ENCODE peak calls at places on chromosomes 12 and 14, in seven cellular contexts. W is GM13977, J is HFFc6, M is nephron progenitor cell, H is left ventricle myocardium inferior, Z is adrenal gland, Q is endodermal cell. D is an unnamed sample.

GRCh38 chr14:50719911-50720759 is 52.0 kb upstream of the SAV1 start:
- DNase-seq in H (no peak), J (no peak), Z (no peak), W (no peak), Q (no peak), M (no peak), D (no peak)

GRCh38 chr14:23348297-23348655 is 4.4 kb downstream of the SLC22A17 start:
- DNase-seq in W (no peak), Z (no peak), Q (no peak), J (no peak), M (no peak), H (no peak), D (no peak)

GRCh38 chr14:93090826-93091583 is 24.7 kb downstream of the ITPK1 start:
- DNase-seq in W (peak; percentile 24), J (no peak), Q (no peak), M (no peak), H (peak; percentile 53), Z (no peak), D (no peak)

GRCh38 chr12:14567311-14568195 is at the start of gene PLBD1:
- DNase-seq in M (peak; percentile 61), Z (peak; percentile 50), J (no peak), Q (peak; percentile 92), W (peak; percentile 59), H (peak; percentile 81), D (no peak)

GRCh38 chr14:47155395-47155794 is 503.8 kb upstream of the RPL10L start:
- DNase-seq in M (no peak), W (no peak), J (no peak), H (no peak), Z (no peak), Q (no peak), D (no peak)

GRCh38 chr14:23381871-23382270 is 5.0 kb downstream of the CMTM5 start:
- DNase-seq in J (no peak), Q (no peak), W (no peak), M (no peak), Z (no peak), H (no peak), D (no peak)

GRCh38 chr14:99930420-99931274 is 134.6 kb upstream of the EVL start:
- DNase-seq in H (no peak), M (no peak), W (peak; percentile 78), Q (no peak), J (no peak), Z (no peak), D (no peak)

GRCh38 chr14:85088231-85088630 is 441.7 kb upstream of the FLRT2 start:
- DNase-seq in J (no peak), Q (no peak), H (no peak), Z (no peak), W (no peak), M (no peak), D (no peak)

GRCh38 chr12:15602051-15602672 is 187.0 kb downstream of the EPS8 start:
- DNase-seq in Q (no peak), J (peak; percentile 7), H (no peak), W (no peak), M (no peak), Z (no peak), D (no peak)

GRCh38 chr14:22303589-22304195 is 285.3 kb downstream of the DAD1 start:
- DNase-seq in W (peak; percentile 40), M (no peak), Q (no peak), J (no peak), H (no peak), Z (no peak), D (no peak)

GRCh38 chr12:26227376-26227775 is 32.0 kb downstream of the SSPN start:
- DNase-seq in W (no peak), Z (no peak), Q (no peak), H (no peak), M (no peak), J (no peak), D (no peak)

GRCh38 chr12:121803861-121804416 is at the start of gene SETD1B:
- DNase-seq in M (peak; percentile 54), Z (peak; percentile 74), Q (peak; percentile 88), W (peak; percentile 68), J (peak; percentile 54), H (peak; percentile 68), D (no peak)

GRCh38 chr12:15597125-15597830 is 191.9 kb downstream of the EPS8 start:
- DNase-seq in H (no peak), W (no peak), J (no peak), M (no peak), Z (no peak), Q (no peak), D (no peak)

GRCh38 chr14:75720828-75721227 is 59.8 kb downstream of the TTLL5 start:
- DNase-seq in W (no peak), J (peak; percentile 38), Q (no peak), H (peak; percentile 55), M (no peak), Z (peak; percentile 86), D (no peak)

GRCh38 chr14:31127690-31128089 is 79.9 kb downstream of the HECTD1 start:
- DNase-seq in Q (no peak), M (no peak), Z (no peak), W (peak; percentile 19), H (no peak), J (no peak), D (no peak)

GRCh38 chr14:70034257-70034656 is 154.5 kb downstream of the SLC8A3 start:
- DNase-seq in H (no peak), W (no peak), Q (no peak), J (no peak), M (no peak), Z (no peak), D (no peak)

GRCh38 chr14:76352639-76353281 is 23.2 kb upstream of the ESRRB start:
- DNase-seq in Z (peak; percentile 46), H (peak; percentile 59), W (peak; percentile 84), M (peak; percentile 95), J (no peak), Q (peak; percentile 95), D (no peak)

GRCh38 chr12:100741084-100741711 is 53.4 kb upstream of the ANO4 start:
- DNase-seq in J (peak; percentile 20), W (no peak), H (no peak), M (no peak), Z (no peak), Q (no peak), D (no peak)

GRCh38 chr12:3242199-3242863 is 165.2 kb downstream of the TSPAN9 start:
- DNase-seq in J (no peak), Z (no peak), H (peak; percentile 78), M (no peak), Q (no peak), W (no peak), D (no peak)

GRCh38 chr12:89082354-89082753 is 269.9 kb downstream of the DUSP6 start:
- DNase-seq in W (no peak), Z (no peak), M (no peak), Q (no peak), J (no peak), H (no peak), D (no peak)

GRCh38 chr14:69519253-69519661 is 34.7 kb downstream of the PLEKHD1 start:
- DNase-seq in W (no peak), H (no peak), Q (no peak), M (no peak), Z (no peak), J (peak; percentile 41), D (no peak)

GRCh38 chr14:100988956-100989355 is 85.4 kb upstream of the RTL1 start:
- DNase-seq in Z (no peak), J (no peak), W (no peak), Q (no peak), H (no peak), M (no peak), D (no peak)

GRCh38 chr12:30811966-30812365 is 57.2 kb upstream of the CAPRIN2 start:
- DNase-seq in J (no peak), Z (no peak), M (no peak), W (no peak), Q (peak; percentile 47), H (no peak), D (no peak)

GRCh38 chr14:23563473-23564180 is 4.0 kb downstream of the AP1G2 start:
- DNase-seq in Q (no peak), H (no peak), M (no peak), W (no peak), J (no peak), Z (no peak), D (no peak)

GRCh38 chr12:68487721-68488309 is 122.9 kb upstream of the RAP1B start:
- DNase-seq in H (no peak), Q (peak; percentile 61), Z (no peak), J (no peak), W (no peak), M (no peak), D (no peak)

GRCh38 chr12:52591521-52591920 is 9.7 kb downstream of the KRT72 start:
- DNase-seq in M (no peak), H (no peak), Q (no peak), W (no peak), J (no peak), Z (no peak), D (no peak)

GRCh38 chr14:54653764-54654469 is 87.0 kb downstream of the SAMD4A start:
- DNase-seq in Z (peak; percentile 40), M (peak; percentile 22), Q (no peak), J (peak; percentile 73), H (peak; percentile 55), W (no peak), D (no peak)
- TF ChIP-seq CTCF in Z (no peak), M (no peak), Q (no peak), J (no peak), H (peak; percentile 14), W (no peak), D (no peak)

GRCh38 chr12:110245278-110245868 is 35.7 kb upstream of the ATP2A2 start:
- DNase-seq in W (peak; percentile 56), Z (no peak), Q (peak; percentile 88), M (no peak), H (peak; percentile 54), J (no peak), D (no peak)
- TF ChIP-seq CTCF in W (peak; percentile 79), Z (no peak), Q (peak; percentile 74), M (no peak), H (peak; percentile 26), J (peak; percentile 72), D (peak; percentile 20)

GRCh38 chr14:103142031-103142430 is 18.8 kb downstream of the TNFAIP2 start:
- DNase-seq in H (no peak), W (no peak), M (no peak), J (no peak), Q (no peak), Z (no peak), D (no peak)

GRCh38 chr14:103142903-103143302 is 19.6 kb downstream of the TNFAIP2 start:
- DNase-seq in M (no peak), J (no peak), Z (no peak), W (no peak), Q (no peak), H (no peak), D (no peak)

GRCh38 chr14:103139371-103140016 is 16.2 kb downstream of the TNFAIP2 start:
- DNase-seq in Q (peak; percentile 71), Z (no peak), W (no peak), M (no peak), J (no peak), H (no peak), D (no peak)

GRCh38 chr14:103140316-103141109 is 17.3 kb downstream of the TNFAIP2 start:
- DNase-seq in W (peak; percentile 92), M (no peak), Q (peak; percentile 60), J (no peak), Z (no peak), H (no peak), D (no peak)

GRCh38 chr14:103141117-103141796 is 18.0 kb downstream of the TNFAIP2 start:
- DNase-seq in M (no peak), Z (peak; percentile 67), H (no peak), Q (peak; percentile 94), J (peak; percentile 9), W (peak; percentile 81), D (no peak)
- TF ChIP-seq CTCF in M (peak; percentile 21), Z (peak; percentile 48), H (peak; percentile 72), Q (peak; percentile 81), J (peak; percentile 80), W (peak; percentile 85), D (peak; percentile 74)

GRCh38 chr12:39958377-39958776 is 147.5 kb downstream of the SLC2A13 start:
- DNase-seq in H (no peak), W (no peak), Q (peak; percentile 79), Z (no peak), J (no peak), M (no peak), D (no peak)
- TF ChIP-seq CTCF in H (no peak), W (peak; percentile 28), Q (peak; percentile 75), Z (no peak), J (no peak), M (no peak), D (no peak)

D was measured in AG09319.